ENCODE peak calls at places on chromosomes 2 and 18, in seven cellular contexts. O is WTC11, P is HepG2, U is GM12878, B is HCT116, Z is K562, J is H1. Y is an unnamed sample.
A peak's percentile ranks its signal among the peaks of the same experiment; 100 is the strongest.

GRCh38 chr2:121186261-121186660 is 98.7 kb downstream of the TFCP2L1 start:
- DNase-seq in O (no peak), P (no peak), U (no peak), B (no peak), Z (no peak), J (no peak), Y (no peak)

GRCh38 chr2:137173514-137173913 is 408.2 kb downstream of the THSD7B start:
- DNase-seq in O (no peak), P (peak; percentile 14), U (peak; percentile 58), B (no peak), Z (no peak), J (no peak), Y (peak; percentile 23)

GRCh38 chr2:78941751-78942150 is 83.8 kb upstream of the REG3G start:
- DNase-seq in O (no peak), P (no peak), U (no peak), B (no peak), Z (no peak), J (no peak), Y (no peak)

GRCh38 chr2:54897420-54898310 is 152.6 kb downstream of the RTN4 start:
- DNase-seq in O (no peak), P (no peak), U (no peak), B (no peak), Z (no peak), J (no peak), Y (no peak)

GRCh38 chr18:3294435-3295080 is 32.6 kb downstream of the MYL12B start:
- DNase-seq in O (no peak), P (no peak), U (no peak), B (no peak), Z (peak; percentile 61), J (no peak), Y (no peak)

GRCh38 chr18:1585881-1586488 is 681.3 kb downstream of the ADCYAP1 start:
- DNase-seq in O (no peak), P (peak; percentile 20), U (peak; percentile 4), B (peak; percentile 32), Z (peak; percentile 43), J (no peak), Y (peak; percentile 13)

GRCh38 chr18:66621816-66622576 is 18.1 kb upstream of the CDH19 start:
- DNase-seq in O (no peak), P (no peak), U (no peak), B (no peak), Z (no peak), J (no peak), Y (no peak)

GRCh38 chr18:24941164-24941951 is 410.6 kb downstream of the ZNF521 start:
- DNase-seq in O (no peak), P (no peak), U (no peak), B (no peak), Z (no peak), J (no peak), Y (no peak)

GRCh38 chr2:232377841-232378734 is 463 bp upstream of the ALPP start:
- DNase-seq in O (peak; percentile 12), P (no peak), U (no peak), B (no peak), Z (no peak), J (no peak), Y (no peak)

GRCh38 chr2:232568161-232568560 is 17.7 kb downstream of the EIF4E2 start:
- DNase-seq in O (no peak), P (no peak), U (no peak), B (peak; percentile 48), Z (no peak), J (no peak), Y (no peak)

GRCh38 chr2:220043155-220043992 is 415.9 kb downstream of the SLC4A3 start:
- DNase-seq in O (no peak), P (no peak), U (no peak), B (no peak), Z (no peak), J (no peak), Y (no peak)
- TF ChIP-seq SP1 in O (no peak), P (no peak), U (no peak), B (no peak), Z (no peak), J (no peak), Y (no peak)

DNA sequence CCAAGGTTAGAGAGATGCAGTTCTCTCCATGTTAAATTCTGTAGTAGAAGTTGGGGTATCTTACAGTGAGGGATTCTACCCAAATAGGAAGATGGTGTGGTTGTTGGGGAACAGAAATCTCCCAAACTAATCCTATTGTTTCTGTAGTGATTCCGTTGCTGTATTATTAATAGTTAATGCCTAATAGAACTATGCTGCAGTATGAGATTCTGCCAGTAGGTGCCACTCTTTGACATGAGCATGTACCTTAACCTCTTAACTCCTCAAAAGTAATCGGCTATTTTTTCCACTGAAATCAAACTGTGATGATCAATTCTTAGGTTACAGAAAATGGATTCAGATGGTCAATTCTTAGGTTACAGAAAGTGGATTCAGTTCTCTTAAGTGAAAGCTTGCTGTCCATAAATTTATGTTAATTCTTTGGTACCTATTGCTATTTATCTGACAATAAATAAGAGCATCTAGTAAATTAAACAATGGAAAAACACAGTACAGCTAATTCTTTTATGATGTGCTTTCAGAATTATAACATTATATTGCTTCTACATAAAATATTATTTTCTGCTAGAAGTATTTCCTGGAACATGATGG is 97.9 kb upstream of the DLX2 start:
- DNase-seq in O (peak; percentile 33), P (no peak), U (no peak), B (peak; percentile 49), Z (peak; percentile 29), J (peak; percentile 79), Y (no peak)
- TF ChIP-seq SP1 in O (no peak), P (no peak), U (no peak), B (no peak), Z (no peak), J (no peak), Y (no peak)

DNA sequence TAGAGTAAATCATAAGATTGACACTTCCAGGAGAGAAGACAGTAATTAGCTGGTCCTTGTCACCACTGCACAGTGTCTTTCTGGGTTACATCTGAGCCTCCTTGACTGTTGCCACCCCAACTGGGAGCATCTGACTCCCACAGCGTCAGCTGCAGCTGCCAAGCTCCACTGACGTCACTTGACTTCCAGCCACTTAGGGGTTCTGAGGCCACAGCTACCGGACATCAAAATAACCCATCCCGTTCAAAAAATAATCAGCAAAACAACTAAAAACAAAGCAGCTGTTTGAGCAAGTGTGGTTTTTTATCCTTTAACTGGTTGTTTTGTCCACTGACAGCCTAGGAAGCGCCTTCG is 206.5 kb upstream of the AGAP1 start:
- DNase-seq in O (no peak), P (no peak), U (no peak), B (no peak), Z (no peak), J (no peak), Y (no peak)
- TF ChIP-seq SP1 in O (no peak), P (no peak), U (no peak), B (no peak), Z (no peak), J (no peak), Y (no peak)

DNA sequence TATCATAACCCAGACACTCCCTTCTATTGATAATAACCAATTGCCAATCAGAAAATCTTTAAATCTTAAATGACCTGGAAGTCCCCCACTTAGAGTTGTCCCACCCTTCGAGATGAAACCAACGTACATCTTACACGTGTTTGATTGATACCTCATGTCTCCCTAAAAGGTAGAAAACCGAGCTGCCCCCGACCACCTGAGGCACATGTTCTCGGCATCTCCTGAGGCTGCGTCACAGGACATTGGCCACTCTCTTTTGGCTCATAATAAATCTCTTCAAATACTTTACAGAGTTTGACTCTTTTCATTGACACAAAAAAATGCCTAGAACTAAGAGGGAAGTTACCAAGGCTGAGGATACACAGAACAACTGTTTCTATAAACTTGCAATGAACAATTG is 190.0 kb downstream of the RTP5 start:
- DNase-seq in O (no peak), P (no peak), U (no peak), B (no peak), Z (no peak), J (no peak), Y (no peak)
- TF ChIP-seq SP1 in O (no peak), P (no peak), U (no peak), B (no peak), Z (no peak), J (no peak), Y (no peak)

DNA sequence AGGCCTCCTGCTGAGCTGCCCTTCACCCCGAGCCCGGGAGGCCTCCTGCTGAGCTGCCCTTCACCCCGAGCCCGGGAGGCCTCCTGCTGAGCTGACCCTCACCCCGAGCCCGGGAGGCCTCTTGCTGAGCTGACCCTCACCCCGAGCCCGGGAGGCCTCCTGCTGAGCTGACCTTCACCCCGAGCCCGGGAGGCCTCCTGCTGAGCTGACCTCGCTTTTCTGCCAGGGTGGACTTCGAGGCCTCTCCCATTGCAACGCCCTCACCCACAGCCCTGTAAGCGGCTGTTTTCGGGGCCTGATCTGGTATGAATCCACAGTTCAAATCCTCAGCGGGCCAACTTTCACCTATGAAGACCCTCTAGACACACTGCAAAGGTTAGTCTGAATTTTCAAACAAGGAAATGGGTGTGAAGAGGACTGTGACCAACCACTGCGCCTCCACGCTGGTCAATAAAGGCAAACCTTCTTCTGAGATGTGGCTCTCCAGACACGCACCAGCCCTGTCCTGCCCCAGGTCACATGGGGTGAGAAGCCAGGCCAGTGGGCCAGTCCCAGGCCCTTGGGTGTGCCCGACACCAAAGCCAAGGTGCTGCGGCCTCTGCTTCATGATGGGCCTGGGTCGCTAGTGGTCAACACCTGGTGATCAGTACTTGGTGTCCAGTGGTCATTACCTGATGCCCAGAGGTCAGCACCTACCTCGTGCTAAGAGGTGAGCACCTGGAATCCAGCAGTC is 225.1 kb upstream of the SALL3 start:
- DNase-seq in O (no peak), P (no peak), U (no peak), B (no peak), Z (no peak), J (no peak), Y (no peak)
- TF ChIP-seq SP1 in O (no peak), P (no peak), U (no peak), B (no peak), Z (no peak), J (no peak), Y (no peak)